ENCODE peak calls at places on chromosomes 3 and 15, in four cellular contexts. H is GM12878, S is K562, W is HepG2. T is an unnamed sample.

GRCh38 chr3:51672083-51672475 is 1.0 kb downstream of the TEX264 start:
- DNase-seq in H (no peak), W (no peak), S (no peak), T (no peak)

GRCh38 chr3:44065311-44065710 is 176.4 kb upstream of the TOPAZ1 start:
- DNase-seq in S (no peak), H (no peak), W (no peak), T (peak; percentile 21)

GRCh38 chr3:189586941-189587687 is 44.1 kb upstream of the TP63 start:
- DNase-seq in S (no peak), H (peak; percentile 91), W (no peak), T (no peak)

GRCh38 chr3:3707858-3708768 is 91.1 kb upstream of the LRRN1 start:
- DNase-seq in H (no peak), S (no peak), W (no peak), T (no peak)

GRCh38 chr3:56365905-56366640 is 102.2 kb downstream of the ERC2 start:
- DNase-seq in S (no peak), H (no peak), W (no peak), T (no peak)

GRCh38 chr15:91311986-91312385 is 211.9 kb downstream of the SV2B start:
- DNase-seq in H (no peak), S (no peak), W (no peak), T (no peak)

GRCh38 chr15:88920186-88920891 is 7.2 kb upstream of the MFGE8 start:
- DNase-seq in H (no peak), S (peak; percentile 79), W (no peak), T (peak; percentile 70)

GRCh38 chr3:47850062-47850802 is 47.3 kb downstream of the DHX30 start:
- DNase-seq in H (no peak), S (peak; percentile 60), W (peak; percentile 50), T (no peak)

GRCh38 chr3:190169243-190169642 is 48.5 kb upstream of the P3H2 start:
- DNase-seq in S (no peak), H (no peak), W (no peak), T (no peak)

GRCh38 chr3:55521086-55522060 is 34.3 kb upstream of the WNT5A start:
- DNase-seq in S (no peak), W (no peak), H (no peak), T (no peak)

GRCh38 chr3:51340311-51340829 is 44.7 kb upstream of the MANF start:
- DNase-seq in S (no peak), W (peak; percentile 72), H (no peak), T (peak; percentile 54)

GRCh38 chr15:76174654-76175053 is 114.9 kb downstream of the TMEM266 start:
- DNase-seq in S (no peak), W (no peak), H (no peak), T (no peak)

GRCh38 chr3:130516645-130517512 is at the start of gene COL6A6:
- DNase-seq in W (no peak), S (peak; percentile 16), H (no peak), T (no peak)

GRCh38 chr15:75620043-75620775 is 5.3 kb downstream of the SNUPN start:
- DNase-seq in H (no peak), S (no peak), W (no peak), T (no peak)

GRCh38 chr3:192212979-192213378 is 514.4 kb downstream of the FGF12 start:
- DNase-seq in H (no peak), W (no peak), S (no peak), T (no peak)

GRCh38 chr3:182116386-182116785 is 404.7 kb downstream of the SOX2 start:
- DNase-seq in H (no peak), S (no peak), W (no peak), T (no peak)

GRCh38 chr3:65549626-65549959 is 489.1 kb downstream of the MAGI1 start:
- DNase-seq in S (no peak), H (no peak), W (no peak), T (no peak)

GRCh38 chr15:29860872-29861271 is 38.6 kb upstream of the TJP1 start:
- DNase-seq in S (no peak), W (no peak), H (no peak), T (no peak)

GRCh38 chr15:92808611-92809063 is 91.5 kb upstream of the CHD2 start:
- DNase-seq in W (no peak), H (no peak), S (no peak), T (peak; percentile 83)

GRCh38 chr3:158091526-158091925 is 14.7 kb downstream of the SHOX2 start:
- DNase-seq in H (no peak), W (peak; percentile 15), S (peak; percentile 43), T (peak; percentile 28)

GRCh38 chr3:53525765-53526761 is 31.7 kb downstream of the CACNA1D start:
- DNase-seq in H (no peak), S (no peak), W (no peak), T (no peak)

GRCh38 chr3:152280539-152280938 is 11.8 kb downstream of the MBNL1 start:
- DNase-seq in W (no peak), H (no peak), S (no peak), T (no peak)

GRCh38 chr3:102006812-102007485 is 157.6 kb downstream of the NFKBIZ start:
- DNase-seq in H (no peak), S (no peak), W (no peak), T (peak; percentile 56)

GRCh38 chr3:112814256-112814655 is 32.4 kb downstream of the CD200R1L start:
- DNase-seq in H (no peak), S (peak; percentile 19), W (peak; percentile 2), T (peak; percentile 33)

GRCh38 chr3:175041369-175041768 is 182.2 kb downstream of the NAALADL2 start:
- DNase-seq in W (no peak), S (no peak), H (no peak), T (no peak)

GRCh38 chr3:187735383-187735782 is 9.9 kb downstream of the BCL6 start:
- DNase-seq in W (no peak), H (no peak), S (no peak), T (no peak)

GRCh38 chr3:187735837-187736236 is 9.4 kb downstream of the BCL6 start:
- DNase-seq in H (no peak), W (no peak), S (no peak), T (no peak)

GRCh38 chr3:187733371-187733770 is 11.9 kb downstream of the BCL6 start:
- DNase-seq in S (no peak), H (no peak), W (no peak), T (no peak)

GRCh38 chr3:187736418-187736871 is 8.8 kb downstream of the BCL6 start:
- DNase-seq in W (no peak), S (peak; percentile 43), H (no peak), T (peak; percentile 62)

DNA sequence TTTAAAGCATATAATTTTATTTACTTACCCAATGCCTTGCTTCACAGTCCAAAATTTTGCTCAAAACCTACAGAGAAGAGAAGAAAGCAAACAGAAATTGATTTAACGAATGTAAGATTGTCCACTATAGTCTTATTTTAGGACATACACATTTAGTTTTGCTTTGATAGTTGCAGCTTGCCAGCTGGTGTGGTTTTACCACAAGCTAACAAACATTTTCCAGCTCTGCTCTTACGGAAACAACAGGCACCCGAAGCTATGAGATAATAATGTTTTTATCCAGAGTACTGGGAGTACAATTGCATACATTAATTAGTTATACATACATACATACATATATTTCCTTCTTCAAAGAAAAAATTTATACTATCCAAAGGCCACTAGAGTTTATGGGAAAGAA is 10.4 kb downstream of the BCL6 start:
- DNase-seq in H (no peak), W (no peak), S (no peak), T (no peak)
- TF ChIP-seq ESRRA in H (no peak), W (no peak), S (no peak), T (no peak)

DNA sequence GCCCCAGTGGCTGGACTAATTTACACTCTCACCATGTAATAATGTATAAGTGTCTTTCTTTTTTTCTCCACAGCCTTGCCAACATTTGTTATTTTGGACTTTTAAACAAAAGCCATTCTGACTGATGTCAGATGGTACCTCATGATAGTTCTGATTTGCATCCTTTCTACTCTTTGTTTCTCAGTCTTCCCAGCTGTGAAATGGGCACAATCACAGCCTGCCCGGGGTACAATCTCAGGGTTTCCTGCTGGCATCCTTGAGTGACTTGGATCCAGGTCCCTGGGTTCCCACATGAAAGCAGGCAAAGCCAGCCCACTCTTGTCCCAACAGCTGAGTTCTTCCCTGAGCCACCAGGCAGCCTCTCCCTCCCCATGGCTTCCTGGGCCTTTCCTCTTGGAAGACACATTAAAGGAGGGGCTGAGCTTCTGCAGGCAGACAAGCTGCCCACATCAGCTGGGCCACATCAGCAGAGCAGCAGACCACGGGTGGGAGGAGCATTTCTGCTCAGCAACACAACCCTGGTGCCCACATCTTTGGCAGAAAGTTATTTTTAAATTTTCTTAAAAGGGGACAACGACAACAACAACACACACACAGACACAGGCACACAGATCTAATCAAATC is 82.0 kb downstream of the MYLK start:
- DNase-seq in H (no peak), S (no peak), W (no peak), T (no peak)
- TF ChIP-seq JUNB in H (no peak), S (no peak), W (no peak), T (no peak)

DNA sequence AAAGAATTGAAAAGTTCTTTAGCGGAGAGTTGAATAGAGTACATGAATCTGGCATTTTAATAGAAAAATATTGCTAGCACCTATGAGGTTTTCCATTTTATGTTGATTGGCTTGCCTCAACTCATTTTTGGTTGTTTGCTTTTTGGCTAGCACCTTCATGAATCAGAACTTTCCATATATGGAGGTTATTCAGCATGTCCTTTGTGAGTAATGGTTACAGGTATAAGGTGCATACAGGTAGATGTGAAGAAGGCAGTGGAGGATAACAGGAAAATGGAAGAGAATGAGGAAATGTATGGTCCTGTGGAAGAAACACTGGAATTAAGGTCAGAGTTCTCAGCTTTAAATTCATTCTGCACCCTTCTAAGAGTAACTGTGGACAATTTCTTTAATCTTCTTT is 98.1 kb upstream of the GBE1 start:
- DNase-seq in W (no peak), S (no peak), H (no peak), T (no peak)
- TF ChIP-seq POLR2A in W (no peak), S (no peak), H (no peak), T (no peak)

GRCh38 chr15:49752517-49752916 is 131.7 kb downstream of the DTWD1 start:
- DNase-seq in W (no peak), S (no peak), H (no peak), T (no peak)

GRCh38 chr15:49760749-49761148 is 139.9 kb downstream of the DTWD1 start:
- DNase-seq in S (no peak), H (no peak), W (no peak), T (no peak)

GRCh38 chr15:49758856-49759255 is 138.0 kb downstream of the DTWD1 start:
- DNase-seq in S (no peak), H (no peak), W (no peak), T (no peak)

DNA sequence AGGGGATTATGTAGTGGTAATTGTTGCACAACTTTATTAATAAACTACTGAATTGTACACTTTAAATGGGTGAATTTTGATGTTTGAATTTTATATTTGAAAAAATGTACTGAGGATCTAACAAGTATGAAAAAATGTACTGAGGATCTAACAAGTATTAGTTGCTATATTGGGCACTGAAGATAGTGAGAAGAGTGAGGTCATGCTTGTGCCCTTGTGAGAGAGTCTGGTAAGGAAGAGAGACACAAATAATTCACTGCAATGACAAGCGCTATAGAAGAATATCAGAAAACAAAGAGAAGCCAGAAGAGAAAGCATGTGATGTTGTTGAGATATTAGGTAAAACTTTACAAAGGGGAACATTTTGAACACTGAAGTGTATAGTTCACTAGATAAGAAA is 137.6 kb downstream of the DTWD1 start:
- DNase-seq in H (no peak), S (no peak), W (no peak), T (no peak)
- TF ChIP-seq ESRRA in H (no peak), S (no peak), W (no peak), T (no peak)

T was measured in A549.